ENCODE peak calls at places on chromosomes 4 and X, in five cellular contexts. M is cardiac fibroblast, P is pancreas, G is heart right ventricle, A is body of pancreas. Z is an unnamed sample.

GRCh38 chrX:46576458-46576857 is 2.9 kb downstream of the CHST7 start:
- DNase-seq in M (peak; percentile 49), P (no peak), G (no peak), A (no peak), Z (no peak)

GRCh38 chr4:78661923-78662521 is 110.5 kb downstream of the ANXA3 start:
- DNase-seq in M (peak; percentile 78), P (no peak), G (no peak), A (no peak), Z (no peak)

GRCh38 chr4:11194431-11194830 is 234.3 kb downstream of the HS3ST1 start:
- DNase-seq in M (no peak), P (no peak), G (no peak), A (no peak), Z (no peak)

GRCh38 chrX:154990496-154990895 is 32.0 kb downstream of the F8 start:
- DNase-seq in M (no peak), P (no peak), G (no peak), A (no peak), Z (peak; percentile 2)

GRCh38 chr4:108141213-108142045 is 27.3 kb downstream of the LEF1 start:
- DNase-seq in M (no peak), P (no peak), G (no peak), A (no peak), Z (no peak)

GRCh38 chrX:49155243-49155899 is 7.2 kb upstream of the MAGIX start:
- DNase-seq in M (peak; percentile 73), P (peak; percentile 29), G (no peak), A (no peak), Z (peak; percentile 84)

GRCh38 chrX:77918568-77918967 is 8.1 kb downstream of the ATP7A start:
- DNase-seq in M (peak; percentile 40), P (no peak), G (no peak), A (no peak), Z (peak; percentile 63)

GRCh38 chr4:186936496-186937375 is 213.1 kb upstream of the FAT1 start:
- DNase-seq in M (peak; percentile 75), P (no peak), G (no peak), A (no peak), Z (peak; percentile 84)

GRCh38 chr4:8915201-8916200 is 43.9 kb upstream of the HMX1 start:
- DNase-seq in M (no peak), P (peak; percentile 2), G (no peak), A (peak; percentile 2), Z (no peak)

GRCh38 chr4:145618210-145618911 is 824 bp upstream of the MMAA start:
- DNase-seq in M (no peak), P (no peak), G (peak; percentile 14), A (peak; percentile 27), Z (peak; percentile 16)

GRCh38 chrX:40663880-40664630 is 16.7 kb upstream of the CXorf38 start:
- DNase-seq in M (peak; percentile 53), P (no peak), G (no peak), A (no peak), Z (peak; percentile 1)

GRCh38 chrX:151458824-151459223 is 61.8 kb downstream of the VMA21 start:
- DNase-seq in M (peak; percentile 0), P (no peak), G (no peak), A (no peak), Z (no peak)

GRCh38 chr4:111847256-111848108 is 297.8 kb upstream of the FAM241A start:
- DNase-seq in M (no peak), P (no peak), G (no peak), A (no peak), Z (peak; percentile 26)

GRCh38 chr4:4857001-4857808 is 2.3 kb upstream of the MSX1 start:
- DNase-seq in M (no peak), P (no peak), G (no peak), A (no peak), Z (no peak)

GRCh38 chr4:53196872-53197759 is 168.7 kb downstream of the SCFD2 start:
- DNase-seq in M (peak; percentile 95), P (no peak), G (no peak), A (no peak), Z (peak; percentile 80)

GRCh38 chrX:17038277-17038676 is 91.8 kb downstream of the REPS2 start:
- DNase-seq in M (no peak), P (no peak), G (no peak), A (no peak), Z (no peak)

DNA sequence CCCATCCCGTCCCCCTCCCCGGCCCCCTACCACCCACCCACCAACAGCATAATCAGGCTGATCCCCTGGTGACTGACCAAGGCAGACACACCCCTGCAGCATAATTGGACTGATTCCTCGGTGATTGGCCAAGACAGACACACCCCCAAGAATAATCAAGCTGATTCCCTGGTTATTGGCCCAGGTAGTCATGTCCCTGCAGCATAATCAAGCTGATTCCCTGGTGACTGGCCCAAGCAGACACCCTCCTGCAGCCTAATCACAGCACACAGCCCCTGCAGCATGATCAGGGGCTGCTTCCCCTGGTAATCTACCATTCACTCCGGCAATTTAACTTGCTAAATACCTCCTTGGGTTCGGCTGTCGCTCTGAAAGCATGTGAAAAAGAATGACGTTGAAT is 47.5 kb upstream of the STS start:
- DNase-seq in M (no peak), P (no peak), G (no peak), A (no peak), Z (no peak)
- H3K4me3 ChIP-seq in M (no peak overlapping the region), P (no peak overlapping the region), G (no peak overlapping the region), A (no peak overlapping the region), Z (no peak overlapping the region)

DNA sequence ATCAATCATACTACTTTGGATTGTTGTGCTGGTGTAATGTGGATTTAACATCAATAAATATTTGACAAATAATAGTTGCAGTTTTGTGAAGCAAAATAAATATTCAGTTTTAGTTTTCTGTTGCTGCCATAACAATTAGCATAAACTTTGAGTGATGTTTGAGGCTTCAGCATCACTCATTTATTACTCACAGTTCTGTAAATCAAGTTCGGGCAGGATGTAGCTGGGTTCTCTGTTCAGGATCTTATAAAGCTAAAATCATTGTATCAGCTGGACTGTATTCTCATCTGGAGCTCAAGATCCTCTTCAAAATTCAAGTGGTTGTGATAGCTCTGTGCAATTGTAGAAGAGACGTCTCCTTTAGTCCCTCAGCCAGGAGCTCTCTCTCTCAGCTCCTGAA is 81.7 kb downstream of the CBR4 start:
- DNase-seq in M (no peak), P (no peak), G (no peak), A (no peak), Z (peak; percentile 54)
- TF ChIP-seq CTCF in M (no peak), P (no peak), G (no peak), A (no peak), Z (no peak)

DNA sequence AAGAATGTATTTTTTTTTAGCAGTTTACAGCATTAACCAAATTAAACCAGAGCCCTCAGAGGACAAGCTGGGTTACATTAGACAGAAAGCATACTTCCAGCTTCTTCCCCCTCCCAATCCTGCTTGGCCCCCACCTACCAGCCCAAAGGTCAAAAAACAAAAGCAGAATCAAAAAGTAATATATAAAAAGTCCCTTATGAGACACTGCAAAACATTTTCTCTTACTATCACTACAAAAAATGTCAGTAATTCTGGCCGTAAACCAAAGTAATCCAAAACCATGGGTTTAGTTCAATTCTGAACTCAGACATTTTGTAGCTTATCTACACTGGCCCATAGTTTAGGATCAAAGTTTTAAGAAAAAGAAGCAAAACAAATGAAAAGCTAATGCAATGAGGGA is 38.0 kb downstream of the APBB2 start:
- DNase-seq in M (peak; percentile 78), P (no peak), G (no peak), A (no peak), Z (no peak)
- H3K4me3 ChIP-seq in M (no peak overlapping the region), P (no peak overlapping the region), G (no peak overlapping the region), A (no peak overlapping the region), Z (no peak overlapping the region)

DNA sequence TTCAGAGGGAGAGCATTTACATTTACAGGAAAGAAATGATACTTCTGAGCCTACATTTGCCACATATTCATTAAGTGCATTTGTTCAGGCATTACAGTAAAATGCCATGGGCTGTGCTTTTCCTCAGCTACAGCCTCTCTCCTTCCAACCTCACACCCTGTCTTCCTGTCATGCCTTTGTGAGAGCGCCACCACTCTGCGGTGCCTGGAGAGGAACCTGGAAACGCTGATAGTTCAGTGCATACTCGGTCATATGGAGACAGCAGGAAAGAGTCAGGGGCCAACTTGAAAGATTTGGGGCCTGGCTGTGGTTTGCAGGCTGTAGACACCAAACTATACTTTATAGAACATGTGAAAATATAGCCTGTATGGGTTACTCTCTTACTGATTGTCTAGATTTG is 40.5 kb downstream of the NFKB1 start:
- DNase-seq in M (no peak), P (no peak), G (no peak), A (no peak), Z (peak; percentile 46)
- TF ChIP-seq CTCF in M (no peak), P (no peak), G (no peak), A (no peak), Z (peak; percentile 43)

GRCh38 chrX:829145-829544 is 198.6 kb downstream of the SHOX start:
- DNase-seq in M (no peak), P (no peak), G (no peak), A (no peak), Z (no peak)

GRCh38 chrX:826448-826847 is 195.9 kb downstream of the SHOX start:
- DNase-seq in M (no peak), P (no peak), G (no peak), A (no peak), Z (no peak)

GRCh38 chrX:821311-822178 is 191.0 kb downstream of the SHOX start:
- DNase-seq in M (no peak), P (no peak), G (no peak), A (no peak), Z (no peak)

GRCh38 chrX:830532-830931 is 199.9 kb downstream of the SHOX start:
- DNase-seq in M (no peak), P (no peak), G (no peak), A (no peak), Z (no peak)

GRCh38 chrX:826026-826425 is 195.4 kb downstream of the SHOX start:
- DNase-seq in M (peak; percentile 3), P (no peak), G (no peak), A (no peak), Z (no peak)
- H3K4me3 ChIP-seq in M (no peak overlapping the region), P (no peak overlapping the region), G (no peak overlapping the region), A (no peak overlapping the region), Z (no peak overlapping the region)

Z was measured in epithelial cell of esophagus.